ENCODE peak calls at places on chromosomes 11 and 22, in eight cellular contexts. Q is AG04450; C is GM03348; S is activated CD4-positive, CD25-positive, alpha-beta regulatory T cell treated with anti-CD3 and anti-CD28 coated beads, Interleukin-2, amount 50 U/mL, for 72 hours; I is chondrocyte; X is prostate gland; H is memory B cell; V is germinal center. N is an unnamed sample.
A peak's percentile ranks its signal among the peaks of the same experiment; 100 is the strongest.

GRCh38 chr11:24635588-24636290 is 138.9 kb downstream of the LUZP2 start:
- DNase-seq in S (no peak), C (no peak), I (no peak), X (peak; percentile 3), H (no peak), Q (no peak), V (no peak), N (no peak)

GRCh38 chr11:10943968-10944367 is 86.1 kb upstream of the ZBED5 start:
- DNase-seq in C (peak; percentile 31), Q (peak; percentile 34), I (no peak), S (no peak), V (no peak), H (no peak), X (no peak), N (peak; percentile 64)

GRCh38 chr11:66692871-66693331 is 15.2 kb upstream of the RBM4B start:
- DNase-seq in Q (no peak), X (no peak), S (no peak), V (no peak), H (no peak), I (peak; percentile 77), C (no peak), N (no peak)

GRCh38 chr11:126109941-126110731 is 47.5 kb upstream of the CDON start:
- DNase-seq in H (no peak), S (no peak), I (no peak), Q (no peak), V (no peak), X (no peak), C (peak; percentile 48), N (no peak)

GRCh38 chr11:11993814-11994213 is 14.6 kb downstream of the DKK3 start:
- DNase-seq in H (no peak), Q (no peak), V (no peak), I (no peak), S (no peak), X (peak; percentile 53), C (peak; percentile 77), N (no peak)

GRCh38 chr22:42967005-42967404 is 47.9 kb downstream of the PACSIN2 start:
- DNase-seq in X (no peak), I (no peak), V (no peak), Q (no peak), H (no peak), S (no peak), C (no peak), N (no peak)

GRCh38 chr11:36684840-36685800 is 87.1 kb upstream of the RAG2 start:
- DNase-seq in V (no peak), S (no peak), C (no peak), Q (no peak), I (no peak), H (no peak), X (no peak), N (no peak)

GRCh38 chr11:8345179-8345578 is 81.5 kb upstream of the LMO1 start:
- DNase-seq in S (no peak), I (no peak), V (no peak), Q (no peak), X (no peak), C (no peak), H (no peak), N (no peak)

GRCh38 chr11:35407041-35407440 is 12.3 kb downstream of the SLC1A2 start:
- DNase-seq in X (no peak), S (no peak), H (no peak), C (no peak), Q (no peak), I (no peak), V (no peak), N (no peak)

GRCh38 chr22:31488988-31489617 is 539 bp downstream of the EIF4ENIF1 start:
- DNase-seq in Q (no peak), X (peak; percentile 19), I (no peak), V (peak; percentile 51), C (peak; percentile 80), H (peak; percentile 40), S (peak; percentile 42), N (peak; percentile 49)

GRCh38 chr22:43554259-43554636 is 142.4 kb downstream of the MPPED1 start:
- DNase-seq in S (no peak), I (peak; percentile 10), V (no peak), X (no peak), Q (no peak), C (no peak), H (no peak), N (no peak)

GRCh38 chr22:43948836-43949235 is 6.4 kb upstream of the SAMM50 start:
- DNase-seq in S (no peak), H (no peak), V (no peak), X (no peak), Q (no peak), C (peak; percentile 29), I (peak; percentile 54), N (no peak)

GRCh38 chr22:26576026-26576680 is 13.8 kb downstream of the TPST2 start:
- DNase-seq in Q (no peak), I (no peak), S (no peak), V (no peak), C (peak; percentile 33), H (no peak), X (no peak), N (no peak)

GRCh38 chr22:45450931-45451651 is 37.6 kb downstream of the RIBC2 start:
- DNase-seq in Q (peak; percentile 92), S (no peak), I (no peak), X (peak; percentile 27), C (peak; percentile 87), V (no peak), H (no peak), N (no peak)

GRCh38 chr11:23961503-23962338 is 535.1 kb upstream of the LUZP2 start:
- DNase-seq in V (no peak), X (no peak), I (no peak), H (no peak), C (no peak), Q (no peak), S (no peak), N (no peak)

GRCh38 chr11:2302844-2303626 is 1.2 kb downstream of the TSPAN32 start:
- DNase-seq in H (no peak), Q (no peak), X (no peak), S (no peak), I (no peak), C (no peak), V (no peak), N (peak; percentile 64)

GRCh38 chr22:22771696-22772377 is 115.8 kb upstream of the IGLL5 start:
- DNase-seq in H (no peak), V (no peak), Q (no peak), I (no peak), S (no peak), C (no peak), X (no peak), N (no peak)

N was measured in thyroid gland.